ENCODE peak calls at places on chromosomes 12 and 14, in eight cellular contexts. One of them, this sample, is unnamed.

GRCh38 chr12:15788266-15789214 is 648 bp downstream of the EPS8 start:
- DNase-seq in GDM1: no peak
- DNase-seq in suprapubic skin: peak; percentile 60
- DNase-seq in activated CD4-positive, alpha-beta T cell treated with anti-CD3 and anti-CD28 coated beads, Interleukin-2, amount 50 U/mL, for 24 hours: no peak
- DNase-seq in AG08395: peak; percentile 41
- DNase-seq in stimulated activated CD4-positive, alpha-beta T cell treated with anti-CD3 and anti-CD28 coated beads, Interleukin-4, amount 100 ng/mL, for 1 hour: peak; percentile 32
- DNase-seq in uterus: peak; percentile 62
- DNase-seq in astrocyte of the hippocampus: peak; percentile 75
- DNase-seq in this sample: no peak

GRCh38 chr12:55842681-55843429 is at the start of gene MMP19:
- DNase-seq in uterus: peak; percentile 80
- DNase-seq in stimulated activated CD4-positive, alpha-beta T cell treated with anti-CD3 and anti-CD28 coated beads, Interleukin-4, amount 100 ng/mL, for 1 hour: no peak
- DNase-seq in suprapubic skin: peak; percentile 72
- DNase-seq in AG08395: peak; percentile 73
- DNase-seq in astrocyte of the hippocampus: peak; percentile 80
- DNase-seq in activated CD4-positive, alpha-beta T cell treated with anti-CD3 and anti-CD28 coated beads, Interleukin-2, amount 50 U/mL, for 24 hours: no peak
- DNase-seq in GDM1: no peak
- DNase-seq in this sample: peak; percentile 74

GRCh38 chr12:2311001-2311778 is 258.4 kb downstream of the CACNA1C start:
- DNase-seq in AG08395: peak; percentile 90
- DNase-seq in stimulated activated CD4-positive, alpha-beta T cell treated with anti-CD3 and anti-CD28 coated beads, Interleukin-4, amount 100 ng/mL, for 1 hour: no peak
- DNase-seq in suprapubic skin: no peak
- DNase-seq in uterus: no peak
- DNase-seq in activated CD4-positive, alpha-beta T cell treated with anti-CD3 and anti-CD28 coated beads, Interleukin-2, amount 50 U/mL, for 24 hours: no peak
- DNase-seq in astrocyte of the hippocampus: peak; percentile 62
- DNase-seq in GDM1: no peak
- DNase-seq in this sample: peak; percentile 63

GRCh38 chr14:59265808-59266207 is 77.3 kb downstream of the DAAM1 start:
- DNase-seq in stimulated activated CD4-positive, alpha-beta T cell treated with anti-CD3 and anti-CD28 coated beads, Interleukin-4, amount 100 ng/mL, for 1 hour: peak; percentile 12
- DNase-seq in suprapubic skin: no peak
- DNase-seq in GDM1: no peak
- DNase-seq in activated CD4-positive, alpha-beta T cell treated with anti-CD3 and anti-CD28 coated beads, Interleukin-2, amount 50 U/mL, for 24 hours: no peak
- DNase-seq in uterus: no peak
- DNase-seq in AG08395: no peak
- DNase-seq in astrocyte of the hippocampus: no peak
- DNase-seq in this sample: no peak

GRCh38 chr12:75212072-75212471 is 2.4 kb upstream of the KCNC2 start:
- DNase-seq in uterus: no peak
- DNase-seq in GDM1: no peak
- DNase-seq in activated CD4-positive, alpha-beta T cell treated with anti-CD3 and anti-CD28 coated beads, Interleukin-2, amount 50 U/mL, for 24 hours: no peak
- DNase-seq in stimulated activated CD4-positive, alpha-beta T cell treated with anti-CD3 and anti-CD28 coated beads, Interleukin-4, amount 100 ng/mL, for 1 hour: no peak
- DNase-seq in AG08395: no peak
- DNase-seq in suprapubic skin: no peak
- DNase-seq in astrocyte of the hippocampus: peak; percentile 40
- DNase-seq in this sample: no peak

GRCh38 chr14:55706893-55707292 is 126.9 kb downstream of the KTN1 start:
- DNase-seq in suprapubic skin: no peak
- DNase-seq in stimulated activated CD4-positive, alpha-beta T cell treated with anti-CD3 and anti-CD28 coated beads, Interleukin-4, amount 100 ng/mL, for 1 hour: no peak
- DNase-seq in uterus: no peak
- DNase-seq in AG08395: no peak
- DNase-seq in GDM1: no peak
- DNase-seq in activated CD4-positive, alpha-beta T cell treated with anti-CD3 and anti-CD28 coated beads, Interleukin-2, amount 50 U/mL, for 24 hours: no peak
- DNase-seq in astrocyte of the hippocampus: no peak
- DNase-seq in this sample: no peak

GRCh38 chr14:54206477-54206876 is 190.3 kb upstream of the CDKN3 start:
- DNase-seq in AG08395: no peak
- DNase-seq in activated CD4-positive, alpha-beta T cell treated with anti-CD3 and anti-CD28 coated beads, Interleukin-2, amount 50 U/mL, for 24 hours: no peak
- DNase-seq in GDM1: no peak
- DNase-seq in suprapubic skin: no peak
- DNase-seq in astrocyte of the hippocampus: no peak
- DNase-seq in uterus: no peak
- DNase-seq in stimulated activated CD4-positive, alpha-beta T cell treated with anti-CD3 and anti-CD28 coated beads, Interleukin-4, amount 100 ng/mL, for 1 hour: no peak
- DNase-seq in this sample: no peak

GRCh38 chr14:55115433-55115832 is 13.6 kb upstream of the LGALS3 start:
- DNase-seq in stimulated activated CD4-positive, alpha-beta T cell treated with anti-CD3 and anti-CD28 coated beads, Interleukin-4, amount 100 ng/mL, for 1 hour: no peak
- DNase-seq in astrocyte of the hippocampus: no peak
- DNase-seq in uterus: no peak
- DNase-seq in AG08395: no peak
- DNase-seq in activated CD4-positive, alpha-beta T cell treated with anti-CD3 and anti-CD28 coated beads, Interleukin-2, amount 50 U/mL, for 24 hours: no peak
- DNase-seq in GDM1: no peak
- DNase-seq in suprapubic skin: no peak
- DNase-seq in this sample: no peak

GRCh38 chr14:71196921-71197320 is 289.7 kb downstream of the PCNX1 start:
- DNase-seq in astrocyte of the hippocampus: no peak
- DNase-seq in suprapubic skin: no peak
- DNase-seq in uterus: no peak
- DNase-seq in GDM1: no peak
- DNase-seq in AG08395: no peak
- DNase-seq in stimulated activated CD4-positive, alpha-beta T cell treated with anti-CD3 and anti-CD28 coated beads, Interleukin-4, amount 100 ng/mL, for 1 hour: no peak
- DNase-seq in activated CD4-positive, alpha-beta T cell treated with anti-CD3 and anti-CD28 coated beads, Interleukin-2, amount 50 U/mL, for 24 hours: no peak
- DNase-seq in this sample: no peak

GRCh38 chr12:88309546-88309945 is 167.4 kb downstream of the TMTC3 start:
- DNase-seq in suprapubic skin: no peak
- DNase-seq in AG08395: peak; percentile 8
- DNase-seq in GDM1: no peak
- DNase-seq in uterus: no peak
- DNase-seq in activated CD4-positive, alpha-beta T cell treated with anti-CD3 and anti-CD28 coated beads, Interleukin-2, amount 50 U/mL, for 24 hours: no peak
- DNase-seq in astrocyte of the hippocampus: no peak
- DNase-seq in stimulated activated CD4-positive, alpha-beta T cell treated with anti-CD3 and anti-CD28 coated beads, Interleukin-4, amount 100 ng/mL, for 1 hour: no peak
- DNase-seq in this sample: no peak

GRCh38 chr14:53278602-53279506 is 125.7 kb upstream of the DDHD1 start:
- DNase-seq in astrocyte of the hippocampus: no peak
- DNase-seq in activated CD4-positive, alpha-beta T cell treated with anti-CD3 and anti-CD28 coated beads, Interleukin-2, amount 50 U/mL, for 24 hours: no peak
- DNase-seq in AG08395: no peak
- DNase-seq in stimulated activated CD4-positive, alpha-beta T cell treated with anti-CD3 and anti-CD28 coated beads, Interleukin-4, amount 100 ng/mL, for 1 hour: no peak
- DNase-seq in uterus: no peak
- DNase-seq in suprapubic skin: no peak
- DNase-seq in GDM1: no peak
- DNase-seq in this sample: peak; percentile 26

GRCh38 chr14:55730602-55731001 is 150.6 kb downstream of the KTN1 start:
- DNase-seq in uterus: no peak
- DNase-seq in activated CD4-positive, alpha-beta T cell treated with anti-CD3 and anti-CD28 coated beads, Interleukin-2, amount 50 U/mL, for 24 hours: no peak
- DNase-seq in suprapubic skin: no peak
- DNase-seq in astrocyte of the hippocampus: no peak
- DNase-seq in stimulated activated CD4-positive, alpha-beta T cell treated with anti-CD3 and anti-CD28 coated beads, Interleukin-4, amount 100 ng/mL, for 1 hour: no peak
- DNase-seq in GDM1: no peak
- DNase-seq in AG08395: no peak
- DNase-seq in this sample: no peak

GRCh38 chr12:810635-811415 is 58.4 kb downstream of the WNK1 start:
- DNase-seq in suprapubic skin: no peak
- DNase-seq in stimulated activated CD4-positive, alpha-beta T cell treated with anti-CD3 and anti-CD28 coated beads, Interleukin-4, amount 100 ng/mL, for 1 hour: peak; percentile 41
- DNase-seq in uterus: no peak
- DNase-seq in activated CD4-positive, alpha-beta T cell treated with anti-CD3 and anti-CD28 coated beads, Interleukin-2, amount 50 U/mL, for 24 hours: no peak
- DNase-seq in astrocyte of the hippocampus: no peak
- DNase-seq in AG08395: no peak
- DNase-seq in GDM1: no peak
- DNase-seq in this sample: no peak

GRCh38 chr12:13486794-13487193 is 290.3 kb downstream of the EMP1 start:
- DNase-seq in activated CD4-positive, alpha-beta T cell treated with anti-CD3 and anti-CD28 coated beads, Interleukin-2, amount 50 U/mL, for 24 hours: no peak
- DNase-seq in AG08395: no peak
- DNase-seq in GDM1: no peak
- DNase-seq in suprapubic skin: no peak
- DNase-seq in astrocyte of the hippocampus: no peak
- DNase-seq in uterus: no peak
- DNase-seq in stimulated activated CD4-positive, alpha-beta T cell treated with anti-CD3 and anti-CD28 coated beads, Interleukin-4, amount 100 ng/mL, for 1 hour: no peak
- DNase-seq in this sample: no peak

GRCh38 chr12:7130791-7131501 is 775 bp downstream of the CLSTN3 start:
- DNase-seq in suprapubic skin: no peak
- DNase-seq in GDM1: no peak
- DNase-seq in AG08395: peak; percentile 60
- DNase-seq in uterus: peak; percentile 63
- DNase-seq in activated CD4-positive, alpha-beta T cell treated with anti-CD3 and anti-CD28 coated beads, Interleukin-2, amount 50 U/mL, for 24 hours: no peak
- DNase-seq in astrocyte of the hippocampus: peak; percentile 75
- DNase-seq in stimulated activated CD4-positive, alpha-beta T cell treated with anti-CD3 and anti-CD28 coated beads, Interleukin-4, amount 100 ng/mL, for 1 hour: peak; percentile 46
- DNase-seq in this sample: no peak

GRCh38 chr12:52256165-52256935 is 18.1 kb upstream of the KRT86 start:
- DNase-seq in suprapubic skin: peak; percentile 39
- DNase-seq in activated CD4-positive, alpha-beta T cell treated with anti-CD3 and anti-CD28 coated beads, Interleukin-2, amount 50 U/mL, for 24 hours: no peak
- DNase-seq in astrocyte of the hippocampus: no peak
- DNase-seq in AG08395: no peak
- DNase-seq in stimulated activated CD4-positive, alpha-beta T cell treated with anti-CD3 and anti-CD28 coated beads, Interleukin-4, amount 100 ng/mL, for 1 hour: no peak
- DNase-seq in uterus: no peak
- DNase-seq in GDM1: no peak
- DNase-seq in this sample: no peak

GRCh38 chr12:76549131-76549530 is 10.4 kb downstream of the OSBPL8 start:
- DNase-seq in suprapubic skin: no peak
- DNase-seq in AG08395: no peak
- DNase-seq in GDM1: no peak
- DNase-seq in activated CD4-positive, alpha-beta T cell treated with anti-CD3 and anti-CD28 coated beads, Interleukin-2, amount 50 U/mL, for 24 hours: no peak
- DNase-seq in uterus: no peak
- DNase-seq in astrocyte of the hippocampus: peak; percentile 21
- DNase-seq in stimulated activated CD4-positive, alpha-beta T cell treated with anti-CD3 and anti-CD28 coated beads, Interleukin-4, amount 100 ng/mL, for 1 hour: no peak
- DNase-seq in this sample: no peak

GRCh38 chr12:100959481-100959880 is 164.9 kb downstream of the ANO4 start:
- DNase-seq in astrocyte of the hippocampus: peak; percentile 76
- DNase-seq in uterus: no peak
- DNase-seq in GDM1: peak; percentile 20
- DNase-seq in activated CD4-positive, alpha-beta T cell treated with anti-CD3 and anti-CD28 coated beads, Interleukin-2, amount 50 U/mL, for 24 hours: no peak
- DNase-seq in suprapubic skin: no peak
- DNase-seq in AG08395: peak; percentile 58
- DNase-seq in stimulated activated CD4-positive, alpha-beta T cell treated with anti-CD3 and anti-CD28 coated beads, Interleukin-4, amount 100 ng/mL, for 1 hour: no peak
- DNase-seq in this sample: no peak

GRCh38 chr12:111699-112591 is 45.4 kb downstream of the IQSEC3 start:
- DNase-seq in activated CD4-positive, alpha-beta T cell treated with anti-CD3 and anti-CD28 coated beads, Interleukin-2, amount 50 U/mL, for 24 hours: no peak
- DNase-seq in astrocyte of the hippocampus: no peak
- DNase-seq in suprapubic skin: no peak
- DNase-seq in stimulated activated CD4-positive, alpha-beta T cell treated with anti-CD3 and anti-CD28 coated beads, Interleukin-4, amount 100 ng/mL, for 1 hour: no peak
- DNase-seq in AG08395: no peak
- DNase-seq in GDM1: no peak
- DNase-seq in uterus: no peak
- DNase-seq in this sample: no peak

GRCh38 chr12:13071305-13072280 is 27.4 kb downstream of the FAM234B start:
- DNase-seq in uterus: no peak
- DNase-seq in stimulated activated CD4-positive, alpha-beta T cell treated with anti-CD3 and anti-CD28 coated beads, Interleukin-4, amount 100 ng/mL, for 1 hour: no peak
- DNase-seq in GDM1: no peak
- DNase-seq in suprapubic skin: no peak
- DNase-seq in astrocyte of the hippocampus: no peak
- DNase-seq in AG08395: no peak
- DNase-seq in activated CD4-positive, alpha-beta T cell treated with anti-CD3 and anti-CD28 coated beads, Interleukin-2, amount 50 U/mL, for 24 hours: no peak
- DNase-seq in this sample: no peak

GRCh38 chr12:19916193-19916498 is 452.2 kb upstream of the PDE3A start:
- DNase-seq in uterus: no peak
- DNase-seq in stimulated activated CD4-positive, alpha-beta T cell treated with anti-CD3 and anti-CD28 coated beads, Interleukin-4, amount 100 ng/mL, for 1 hour: no peak
- DNase-seq in astrocyte of the hippocampus: no peak
- DNase-seq in suprapubic skin: no peak
- DNase-seq in AG08395: no peak
- DNase-seq in GDM1: no peak
- DNase-seq in activated CD4-positive, alpha-beta T cell treated with anti-CD3 and anti-CD28 coated beads, Interleukin-2, amount 50 U/mL, for 24 hours: no peak
- DNase-seq in this sample: no peak

GRCh38 chr12:1660304-1661187 is 30.3 kb upstream of the ADIPOR2 start:
- DNase-seq in activated CD4-positive, alpha-beta T cell treated with anti-CD3 and anti-CD28 coated beads, Interleukin-2, amount 50 U/mL, for 24 hours: peak; percentile 13
- DNase-seq in uterus: peak; percentile 65
- DNase-seq in AG08395: no peak
- DNase-seq in astrocyte of the hippocampus: no peak
- DNase-seq in stimulated activated CD4-positive, alpha-beta T cell treated with anti-CD3 and anti-CD28 coated beads, Interleukin-4, amount 100 ng/mL, for 1 hour: peak; percentile 36
- DNase-seq in suprapubic skin: peak; percentile 88
- DNase-seq in GDM1: no peak
- DNase-seq in this sample: no peak

GRCh38 chr12:1875608-1876007 is 42.8 kb downstream of the CACNA2D4 start:
- DNase-seq in activated CD4-positive, alpha-beta T cell treated with anti-CD3 and anti-CD28 coated beads, Interleukin-2, amount 50 U/mL, for 24 hours: no peak
- DNase-seq in suprapubic skin: no peak
- DNase-seq in AG08395: no peak
- DNase-seq in uterus: no peak
- DNase-seq in GDM1: no peak
- DNase-seq in astrocyte of the hippocampus: no peak
- DNase-seq in stimulated activated CD4-positive, alpha-beta T cell treated with anti-CD3 and anti-CD28 coated beads, Interleukin-4, amount 100 ng/mL, for 1 hour: no peak
- DNase-seq in this sample: no peak

GRCh38 chr14:69002069-69002468 is 23.0 kb upstream of the ACTN1 start:
- DNase-seq in AG08395: peak; percentile 29
- DNase-seq in activated CD4-positive, alpha-beta T cell treated with anti-CD3 and anti-CD28 coated beads, Interleukin-2, amount 50 U/mL, for 24 hours: no peak
- DNase-seq in stimulated activated CD4-positive, alpha-beta T cell treated with anti-CD3 and anti-CD28 coated beads, Interleukin-4, amount 100 ng/mL, for 1 hour: no peak
- DNase-seq in uterus: peak; percentile 31
- DNase-seq in astrocyte of the hippocampus: no peak
- DNase-seq in suprapubic skin: no peak
- DNase-seq in GDM1: no peak
- DNase-seq in this sample: no peak

GRCh38 chr12:4643747-4644146 is 5.1 kb downstream of the AKAP3 start:
- DNase-seq in AG08395: no peak
- DNase-seq in astrocyte of the hippocampus: no peak
- DNase-seq in uterus: no peak
- DNase-seq in stimulated activated CD4-positive, alpha-beta T cell treated with anti-CD3 and anti-CD28 coated beads, Interleukin-4, amount 100 ng/mL, for 1 hour: no peak
- DNase-seq in activated CD4-positive, alpha-beta T cell treated with anti-CD3 and anti-CD28 coated beads, Interleukin-2, amount 50 U/mL, for 24 hours: no peak
- DNase-seq in GDM1: no peak
- DNase-seq in suprapubic skin: no peak
- DNase-seq in this sample: no peak

GRCh38 chr14:98689936-98690335 is 582.1 kb downstream of the BCL11B start:
- DNase-seq in suprapubic skin: no peak
- DNase-seq in astrocyte of the hippocampus: no peak
- DNase-seq in uterus: no peak
- DNase-seq in AG08395: no peak
- DNase-seq in activated CD4-positive, alpha-beta T cell treated with anti-CD3 and anti-CD28 coated beads, Interleukin-2, amount 50 U/mL, for 24 hours: no peak
- DNase-seq in stimulated activated CD4-positive, alpha-beta T cell treated with anti-CD3 and anti-CD28 coated beads, Interleukin-4, amount 100 ng/mL, for 1 hour: no peak
- DNase-seq in GDM1: no peak
- DNase-seq in this sample: no peak

GRCh38 chr14:100891501-100892445 is 11.7 kb downstream of the RTL1 start:
- DNase-seq in AG08395: no peak
- DNase-seq in stimulated activated CD4-positive, alpha-beta T cell treated with anti-CD3 and anti-CD28 coated beads, Interleukin-4, amount 100 ng/mL, for 1 hour: no peak
- DNase-seq in astrocyte of the hippocampus: no peak
- DNase-seq in suprapubic skin: peak; percentile 49
- DNase-seq in uterus: peak; percentile 14
- DNase-seq in activated CD4-positive, alpha-beta T cell treated with anti-CD3 and anti-CD28 coated beads, Interleukin-2, amount 50 U/mL, for 24 hours: no peak
- DNase-seq in GDM1: no peak
- DNase-seq in this sample: no peak

This sample was measured in fibroblast of the conjunctiva.